ENCODE peak calls at places on chromosomes 6 and 20, in four cellular contexts. K is stromal cell of bone marrow, I is mesenchymal stem cell, Y is astrocyte of the spinal cord. R is an unnamed sample.

GRCh38 chr6:118187568-118188164 is 280.6 kb downstream of the SLC35F1 start:
- DNase-seq in K (peak; percentile 90), I (peak; percentile 89), Y (no peak), R (no peak)

GRCh38 chr6:15256538-15257222 is 10.8 kb downstream of the JARID2 start:
- DNase-seq in K (no peak), I (no peak), Y (no peak), R (no peak)

GRCh38 chr6:37130704-37131103 is 39.2 kb upstream of the PIM1 start:
- DNase-seq in K (no peak), I (peak; percentile 75), Y (no peak), R (peak; percentile 56)

GRCh38 chr6:18585032-18585573 is 198.0 kb downstream of the RNF144B start:
- DNase-seq in K (peak; percentile 48), I (peak; percentile 91), Y (peak; percentile 69), R (peak; percentile 88)

GRCh38 chr6:79313254-79313653 is 78.8 kb upstream of the HMGN3 start:
- DNase-seq in K (no peak), I (no peak), Y (no peak), R (no peak)

GRCh38 chr20:57412347-57413029 is 21.3 kb downstream of the RBM38 start:
- DNase-seq in K (no peak), I (no peak), Y (no peak), R (no peak)

GRCh38 chr20:36848078-36848660 is 27.8 kb upstream of the TLDC2 start:
- DNase-seq in K (peak; percentile 83), I (peak; percentile 98), Y (peak; percentile 88), R (peak; percentile 38)

GRCh38 chr6:14841901-14842421 is 403.9 kb upstream of the JARID2 start:
- DNase-seq in K (peak; percentile 83), I (peak; percentile 98), Y (peak; percentile 86), R (peak; percentile 22)

GRCh38 chr6:14123331-14124105 is 5.9 kb downstream of the CD83 start:
- DNase-seq in K (no peak), I (no peak), Y (no peak), R (no peak)

GRCh38 chr6:128271527-128271926 is 248.9 kb downstream of the PTPRK start:
- DNase-seq in K (no peak), I (no peak), Y (peak; percentile 39), R (no peak)

GRCh38 chr6:21769973-21770372 is 176.4 kb downstream of the SOX4 start:
- DNase-seq in K (no peak), I (peak; percentile 65), Y (no peak), R (no peak)

GRCh38 chr6:12403201-12403826 is 113.2 kb downstream of the EDN1 start:
- DNase-seq in K (peak; percentile 59), I (peak; percentile 60), Y (peak; percentile 47), R (peak; percentile 77)

GRCh38 chr6:160534050-160534696 is 129.9 kb downstream of the LPA start:
- DNase-seq in K (peak; percentile 15), I (peak; percentile 65), Y (peak; percentile 51), R (peak; percentile 51)